ENCODE peak calls at places on chromosome 1, in ten cellular contexts. X is H54; N is neural crest cell; T is smooth muscle cell of the brain vasculature; L is GM23338; O is Calu3; F is stimulated activated CD4-positive, alpha-beta T cell treated with anti-CD3 and anti-CD28 coated beads, Interleukin-2, amount 100 ng/mL, for 48 hours; M is tibial nerve; Q is RPMI7951; S is iris pigment epithelial cell. A is an unnamed sample.

GRCh38 chr1:172135923-172136610 is 284.4 kb upstream of the C1orf105 start:
- DNase-seq in X (no peak), N (no peak), T (no peak), L (no peak), O (no peak), F (no peak), M (no peak), Q (peak), S (peak), A (no peak)

GRCh38 chr1:27563407-27564263 is 40.3 kb downstream of the AHDC1 start:
- DNase-seq in X (peak), N (no peak), T (no peak), L (no peak), O (peak), F (no peak), M (no peak), Q (peak), S (peak), A (no peak)

GRCh38 chr1:165896277-165896676 is 68.9 kb downstream of the UCK2 start:
- DNase-seq in X (peak), N (no peak), T (peak), L (no peak), O (no peak), F (no peak), M (peak), Q (peak), S (peak), A (no peak)

GRCh38 chr1:219771039-219771438 is 157.3 kb downstream of the SLC30A10 start:
- DNase-seq in X (peak), N (no peak), T (peak), L (peak), O (peak), F (no peak), M (no peak), Q (peak), S (peak), A (peak)

GRCh38 chr1:78577257-78578100 is 42.8 kb upstream of the IFI44L start:
- DNase-seq in X (no peak), N (no peak), T (no peak), L (no peak), O (no peak), F (no peak), M (no peak), Q (no peak), S (peak), A (no peak)

GRCh38 chr1:38891753-38892152 is 10.4 kb upstream of the GJA9 start:
- DNase-seq in X (no peak), N (no peak), T (no peak), L (peak), O (no peak), F (no peak), M (no peak), Q (no peak), S (peak), A (peak)

GRCh38 chr1:99648107-99648506 is 2.2 kb downstream of the PALMD start:
- DNase-seq in X (no peak), N (no peak), T (no peak), L (no peak), O (peak), F (no peak), M (no peak), Q (peak), S (no peak), A (no peak)

GRCh38 chr1:234925440-234926251 is 203.0 kb downstream of the TOMM20 start:
- DNase-seq in X (peak), N (no peak), T (peak), L (peak), O (peak), F (no peak), M (no peak), Q (peak), S (peak), A (no peak)

GRCh38 chr1:152683846-152684245 is 2.1 kb upstream of the LCE2B start:
- DNase-seq in X (no peak), N (no peak), T (no peak), L (no peak), O (no peak), F (no peak), M (no peak), Q (no peak), S (no peak), A (no peak)

GRCh38 chr1:157411064-157411463 is 141.3 kb downstream of the FCRL5 start:
- DNase-seq in X (no peak), N (no peak), T (no peak), L (no peak), O (no peak), F (no peak), M (no peak), Q (no peak), S (no peak), A (no peak)

GRCh38 chr1:197921235-197922069 is 4.3 kb downstream of the LHX9 start:
- DNase-seq in X (no peak), N (no peak), T (no peak), L (peak), O (no peak), F (no peak), M (no peak), Q (no peak), S (no peak), A (peak)

GRCh38 chr1:39500862-39501389 is 9.5 kb downstream of the BMP8A start:
- DNase-seq in X (no peak), N (no peak), T (no peak), L (no peak), O (no peak), F (no peak), M (no peak), Q (peak), S (no peak), A (no peak)

GRCh38 chr1:67687198-67687545 is 2.2 kb downstream of the GADD45A start:
- DNase-seq in X (no peak), N (no peak), T (no peak), L (no peak), O (no peak), F (no peak), M (no peak), Q (no peak), S (no peak), A (no peak)